ENCODE peak calls at places on chromosomes 11 and 22, in seven cellular contexts. One of them, this sample, is unnamed.

GRCh38 chr11:46363031-46363407 is 15.8 kb downstream of the DGKZ start:
- DNase-seq in H9: no peak
- DNase-seq in H1: no peak
- DNase-seq in trophoblast cell: peak
- DNase-seq in mesenchymal stem cell: peak
- DNase-seq in mesendoderm: peak
- DNase-seq in neuronal stem cell: no peak
- DNase-seq in this sample: peak

GRCh38 chr11:57646756-57647303 is 2.9 kb downstream of the YPEL4 start:
- DNase-seq in neuronal stem cell: no peak
- DNase-seq in mesendoderm: peak
- DNase-seq in H9: peak
- DNase-seq in mesenchymal stem cell: no peak
- DNase-seq in trophoblast cell: no peak
- DNase-seq in H1: no peak
- DNase-seq in this sample: no peak

GRCh38 chr22:29838599-29838956 is 504 bp upstream of the ASCC2 start:
- DNase-seq in H9: no peak
- DNase-seq in trophoblast cell: no peak
- DNase-seq in H1: no peak
- DNase-seq in neuronal stem cell: no peak
- DNase-seq in mesendoderm: no peak
- DNase-seq in mesenchymal stem cell: no peak
- DNase-seq in this sample: no peak

GRCh38 chr11:73317373-73317772 is 9.3 kb downstream of the ARHGEF17 start:
- DNase-seq in H1: no peak
- DNase-seq in neuronal stem cell: no peak
- DNase-seq in trophoblast cell: no peak
- DNase-seq in H9: no peak
- DNase-seq in mesendoderm: no peak
- DNase-seq in mesenchymal stem cell: no peak
- DNase-seq in this sample: no peak

GRCh38 chr22:30573594-30574094 is 821 bp downstream of the GAL3ST1 start:
- DNase-seq in H1: no peak
- DNase-seq in mesenchymal stem cell: no peak
- DNase-seq in H9: no peak
- DNase-seq in mesendoderm: no peak
- DNase-seq in neuronal stem cell: no peak
- DNase-seq in trophoblast cell: no peak
- DNase-seq in this sample: no peak

GRCh38 chr11:69369945-69370344 is 76.0 kb downstream of the MYEOV start:
- DNase-seq in mesenchymal stem cell: no peak
- DNase-seq in H9: no peak
- DNase-seq in neuronal stem cell: no peak
- DNase-seq in H1: no peak
- DNase-seq in trophoblast cell: no peak
- DNase-seq in mesendoderm: no peak
- DNase-seq in this sample: no peak

GRCh38 chr11:132910016-132910760 is 622.1 kb downstream of the OPCML start:
- DNase-seq in mesendoderm: no peak
- DNase-seq in trophoblast cell: no peak
- DNase-seq in H9: no peak
- DNase-seq in mesenchymal stem cell: no peak
- DNase-seq in neuronal stem cell: no peak
- DNase-seq in H1: no peak
- DNase-seq in this sample: no peak

GRCh38 chr11:112590778-112591177 is 330.1 kb upstream of the PLET1 start:
- DNase-seq in mesenchymal stem cell: peak
- DNase-seq in trophoblast cell: no peak
- DNase-seq in H9: no peak
- DNase-seq in H1: no peak
- DNase-seq in neuronal stem cell: no peak
- DNase-seq in mesendoderm: no peak
- DNase-seq in this sample: no peak

GRCh38 chr11:45982656-45983470 is 60.4 kb downstream of the LARGE2 start:
- DNase-seq in neuronal stem cell: peak
- DNase-seq in H9: peak
- DNase-seq in H1: peak
- DNase-seq in mesendoderm: peak
- DNase-seq in trophoblast cell: peak
- DNase-seq in mesenchymal stem cell: peak
- DNase-seq in this sample: peak

GRCh38 chr22:47195676-47196492 is 433.4 kb downstream of the TBC1D22A start:
- DNase-seq in mesendoderm: no peak
- DNase-seq in trophoblast cell: no peak
- DNase-seq in mesenchymal stem cell: no peak
- DNase-seq in H9: no peak
- DNase-seq in neuronal stem cell: no peak
- DNase-seq in H1: no peak
- DNase-seq in this sample: no peak

GRCh38 chr11:125270106-125270505 is 105.6 kb downstream of the PKNOX2 start:
- DNase-seq in H9: no peak
- DNase-seq in mesendoderm: no peak
- DNase-seq in H1: no peak
- DNase-seq in mesenchymal stem cell: no peak
- DNase-seq in trophoblast cell: peak
- DNase-seq in neuronal stem cell: no peak
- DNase-seq in this sample: no peak

GRCh38 chr11:33545941-33546340 is 154.7 kb downstream of the C11orf91 start:
- DNase-seq in H1: no peak
- DNase-seq in mesenchymal stem cell: no peak
- DNase-seq in trophoblast cell: no peak
- DNase-seq in H9: no peak
- DNase-seq in neuronal stem cell: no peak
- DNase-seq in mesendoderm: no peak
- DNase-seq in this sample: peak

GRCh38 chr11:117662255-117662654 is 134.8 kb downstream of the DSCAML1 start:
- DNase-seq in mesendoderm: no peak
- DNase-seq in mesenchymal stem cell: no peak
- DNase-seq in trophoblast cell: no peak
- DNase-seq in H1: no peak
- DNase-seq in H9: no peak
- DNase-seq in neuronal stem cell: no peak
- DNase-seq in this sample: no peak

GRCh38 chr22:50731811-50732624 is 6.0 kb upstream of the ACR start:
- DNase-seq in mesendoderm: no peak
- DNase-seq in trophoblast cell: peak
- DNase-seq in mesenchymal stem cell: peak
- DNase-seq in H1: no peak
- DNase-seq in neuronal stem cell: no peak
- DNase-seq in H9: no peak
- DNase-seq in this sample: peak

GRCh38 chr11:69454018-69454417 is 27.4 kb upstream of the LINC01488 start:
- DNase-seq in H1: no peak
- DNase-seq in trophoblast cell: no peak
- DNase-seq in mesenchymal stem cell: no peak
- DNase-seq in neuronal stem cell: no peak
- DNase-seq in mesendoderm: no peak
- DNase-seq in H9: no peak
- DNase-seq in this sample: no peak

GRCh38 chr22:50314455-50315288 is 7.2 kb upstream of the PLXNB2 start:
- DNase-seq in mesenchymal stem cell: no peak
- DNase-seq in H9: peak
- DNase-seq in trophoblast cell: peak
- DNase-seq in mesendoderm: no peak
- DNase-seq in neuronal stem cell: no peak
- DNase-seq in H1: no peak
- DNase-seq in this sample: no peak

GRCh38 chr11:9459573-9460321 is 1.1 kb upstream of the ZNF143 start:
- DNase-seq in mesenchymal stem cell: peak
- DNase-seq in H9: no peak
- DNase-seq in mesendoderm: peak
- DNase-seq in trophoblast cell: peak
- DNase-seq in H1: no peak
- DNase-seq in neuronal stem cell: peak
- DNase-seq in this sample: peak

GRCh38 chr22:30253205-30253852 is 6.8 kb upstream of the LIF start:
- DNase-seq in neuronal stem cell: no peak
- DNase-seq in mesendoderm: no peak
- DNase-seq in trophoblast cell: no peak
- DNase-seq in H1: no peak
- DNase-seq in mesenchymal stem cell: no peak
- DNase-seq in H9: no peak
- DNase-seq in this sample: peak

GRCh38 chr11:61671527-61671926 is 8.7 kb upstream of the DAGLA start:
- DNase-seq in trophoblast cell: peak
- DNase-seq in H9: peak
- DNase-seq in mesendoderm: peak
- DNase-seq in neuronal stem cell: no peak
- DNase-seq in mesenchymal stem cell: no peak
- DNase-seq in H1: no peak
- DNase-seq in this sample: no peak

GRCh38 chr22:35735622-35736021 is 17.9 kb downstream of the APOL5 start:
- DNase-seq in neuronal stem cell: no peak
- DNase-seq in trophoblast cell: no peak
- DNase-seq in H1: no peak
- DNase-seq in mesenchymal stem cell: no peak
- DNase-seq in mesendoderm: no peak
- DNase-seq in H9: no peak
- DNase-seq in this sample: no peak

GRCh38 chr11:82701847-82702520 is 31.7 kb downstream of the FAM181B start:
- DNase-seq in mesendoderm: peak
- DNase-seq in trophoblast cell: peak
- DNase-seq in H1: no peak
- DNase-seq in H9: peak
- DNase-seq in mesenchymal stem cell: peak
- DNase-seq in neuronal stem cell: peak
- DNase-seq in this sample: peak

GRCh38 chr11:65973439-65974110 is 12.0 kb downstream of the SART1 start:
- DNase-seq in mesendoderm: no peak
- DNase-seq in trophoblast cell: no peak
- DNase-seq in mesenchymal stem cell: no peak
- DNase-seq in H1: no peak
- DNase-seq in neuronal stem cell: no peak
- DNase-seq in H9: no peak
- DNase-seq in this sample: peak

GRCh38 chr11:65976216-65977176 is 15.0 kb downstream of the SART1 start:
- DNase-seq in H1: no peak
- DNase-seq in mesenchymal stem cell: no peak
- DNase-seq in neuronal stem cell: no peak
- DNase-seq in H9: no peak
- DNase-seq in trophoblast cell: no peak
- DNase-seq in mesendoderm: no peak
- DNase-seq in this sample: no peak

GRCh38 chr11:65977621-65978390 is 16.3 kb downstream of the SART1 start:
- DNase-seq in trophoblast cell: no peak
- DNase-seq in neuronal stem cell: no peak
- DNase-seq in mesenchymal stem cell: no peak
- DNase-seq in mesendoderm: no peak
- DNase-seq in H9: no peak
- DNase-seq in H1: no peak
- DNase-seq in this sample: no peak

GRCh38 chr11:65978391-65979238 is 17.1 kb downstream of the SART1 start:
- DNase-seq in mesendoderm: no peak
- DNase-seq in trophoblast cell: no peak
- DNase-seq in mesenchymal stem cell: no peak
- DNase-seq in H9: no peak
- DNase-seq in neuronal stem cell: no peak
- DNase-seq in H1: no peak
- DNase-seq in this sample: no peak

DNA sequence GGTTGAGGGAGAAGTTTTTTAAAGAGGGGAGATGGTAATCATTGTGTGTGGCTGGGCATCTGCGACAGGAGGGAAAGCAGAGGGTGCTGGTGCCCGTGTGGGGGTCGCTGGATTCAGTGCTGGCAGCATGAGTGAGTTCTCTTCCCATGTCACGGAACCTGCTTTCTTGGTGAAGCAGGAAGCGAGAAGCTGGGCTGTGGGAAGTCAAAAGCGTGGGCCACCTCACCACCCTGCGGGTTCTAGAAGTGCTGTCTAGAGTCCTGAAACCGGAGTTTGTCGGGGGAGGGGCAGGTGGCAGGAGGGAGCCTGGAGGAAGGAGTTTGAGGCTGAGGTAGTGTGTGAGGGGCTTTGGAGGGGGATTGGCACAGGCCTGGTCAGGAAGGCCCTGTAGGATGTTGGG is 14.2 kb downstream of the SART1 start:
- DNase-seq in mesenchymal stem cell: no peak
- DNase-seq in mesendoderm: no peak
- DNase-seq in neuronal stem cell: no peak
- DNase-seq in trophoblast cell: no peak
- DNase-seq in H1: no peak
- DNase-seq in H9: no peak
- DNase-seq in this sample: no peak
- H4K8ac ChIP-seq in mesenchymal stem cell: no peak
- H4K8ac ChIP-seq in mesendoderm: no peak
- H4K8ac ChIP-seq in neuronal stem cell: peak
- H4K8ac ChIP-seq in trophoblast cell: no peak
- H4K8ac ChIP-seq in H1: no peak
- H4K8ac ChIP-seq in H9: no peak
- H4K8ac ChIP-seq in this sample: no peak

DNA sequence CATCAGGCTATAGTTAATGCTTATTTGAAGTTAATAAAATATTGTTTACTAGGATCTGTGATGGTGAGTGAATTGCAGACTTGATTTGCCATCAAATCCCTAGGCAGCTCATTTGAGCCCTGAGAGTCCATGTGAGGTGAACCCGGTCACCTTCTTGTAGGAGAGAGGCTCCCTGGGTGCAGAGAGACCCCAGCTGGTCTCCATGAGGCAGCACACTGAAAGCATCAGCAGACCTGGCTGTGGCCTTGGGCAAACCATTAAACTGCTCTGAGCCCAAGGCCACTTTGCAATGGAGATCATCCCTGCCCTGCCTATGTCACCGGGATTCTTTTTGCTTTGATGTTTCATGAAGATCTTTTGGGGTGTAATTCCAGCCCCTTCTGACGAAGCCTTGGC is 125.2 kb downstream of the MICAL2 start:
- DNase-seq in H1: no peak
- DNase-seq in H9: no peak
- DNase-seq in neuronal stem cell: no peak
- DNase-seq in mesendoderm: peak
- DNase-seq in trophoblast cell: peak
- DNase-seq in mesenchymal stem cell: peak
- DNase-seq in this sample: peak
- H3K27ac ChIP-seq in H1: no peak
- H3K27ac ChIP-seq in H9: no peak
- H3K27ac ChIP-seq in neuronal stem cell: no peak
- H3K27ac ChIP-seq in mesendoderm: no peak
- H3K27ac ChIP-seq in trophoblast cell: no peak
- H3K27ac ChIP-seq in mesenchymal stem cell: peak
- H3K27ac ChIP-seq in this sample: peak

DNA sequence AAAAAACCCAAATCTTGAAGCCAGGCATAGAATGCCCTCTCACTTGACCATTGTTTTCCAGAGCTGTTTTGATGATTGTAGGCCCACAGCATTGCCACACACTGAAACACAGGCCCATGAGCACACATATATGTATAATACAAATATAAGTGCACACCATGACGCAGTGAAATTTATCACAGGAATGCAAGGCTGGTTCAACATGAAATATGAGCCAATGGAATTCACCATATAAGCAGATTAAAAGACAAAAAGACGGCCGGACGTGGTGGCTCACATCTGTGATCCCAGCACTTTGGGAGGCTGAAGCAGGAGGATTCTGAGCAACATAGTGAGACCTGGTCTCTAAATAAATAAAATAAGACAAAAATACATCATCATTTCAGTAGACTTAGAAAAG is 9.4 kb upstream of the RNH1 start:
- DNase-seq in trophoblast cell: no peak
- DNase-seq in neuronal stem cell: no peak
- DNase-seq in mesendoderm: no peak
- DNase-seq in mesenchymal stem cell: no peak
- DNase-seq in H9: no peak
- DNase-seq in H1: no peak
- DNase-seq in this sample: no peak
- H4K8ac ChIP-seq in trophoblast cell: no peak
- H4K8ac ChIP-seq in neuronal stem cell: no peak
- H4K8ac ChIP-seq in mesendoderm: no peak
- H4K8ac ChIP-seq in mesenchymal stem cell: no peak
- H4K8ac ChIP-seq in H9: no peak
- H4K8ac ChIP-seq in H1: no peak
- H4K8ac ChIP-seq in this sample: no peak

GRCh38 chr11:105244157-105244820 is 104.7 kb upstream of the CARD18 start:
- DNase-seq in H9: no peak
- DNase-seq in trophoblast cell: peak
- DNase-seq in H1: no peak
- DNase-seq in neuronal stem cell: no peak
- DNase-seq in mesenchymal stem cell: peak
- DNase-seq in mesendoderm: no peak
- DNase-seq in this sample: peak
- H3K27ac ChIP-seq in H9: no peak
- H3K27ac ChIP-seq in trophoblast cell: no peak
- H3K27ac ChIP-seq in H1: no peak
- H3K27ac ChIP-seq in neuronal stem cell: no peak
- H3K27ac ChIP-seq in mesenchymal stem cell: peak
- H3K27ac ChIP-seq in mesendoderm: no peak
- H3K27ac ChIP-seq in this sample: peak